ENCODE peak calls at places on chromosome 7, in four cellular contexts. One of them, this sample, is unnamed.

GRCh38 chr7:117777335-117778150 is 95.7 kb downstream of the CTTNBP2 start:
- DNase-seq in HEK293T: no peak
- DNase-seq in HepG2: no peak
- DNase-seq in GM12878: no peak
- DNase-seq in this sample: no peak

GRCh38 chr7:102101926-102102325 is 184.7 kb upstream of the SH2B2 start:
- DNase-seq in HEK293T: no peak
- DNase-seq in HepG2: no peak
- DNase-seq in GM12878: no peak
- DNase-seq in this sample: no peak

GRCh38 chr7:4500812-4501211 is 181.3 kb upstream of the FOXK1 start:
- DNase-seq in HEK293T: no peak
- DNase-seq in HepG2: no peak
- DNase-seq in GM12878: no peak
- DNase-seq in this sample: no peak

GRCh38 chr7:39921505-39922250 is 28.4 kb upstream of the CDK13 start:
- DNase-seq in HEK293T: no peak
- DNase-seq in HepG2: no peak
- DNase-seq in GM12878: no peak
- DNase-seq in this sample: no peak

GRCh38 chr7:70459546-70459945 is 672.4 kb upstream of the GALNT17 start:
- DNase-seq in HEK293T: no peak
- DNase-seq in HepG2: no peak
- DNase-seq in GM12878: no peak
- DNase-seq in this sample: no peak

GRCh38 chr7:43443380-43443779 is 139.5 kb upstream of the STK17A start:
- DNase-seq in HEK293T: no peak
- DNase-seq in HepG2: no peak
- DNase-seq in GM12878: no peak
- DNase-seq in this sample: no peak

GRCh38 chr7:27661776-27662489 is 750 bp downstream of the HIBADH start:
- DNase-seq in HEK293T: no peak
- DNase-seq in HepG2: peak
- DNase-seq in GM12878: no peak
- DNase-seq in this sample: no peak

GRCh38 chr7:43880596-43880995 is 11.3 kb upstream of the MRPS24 start:
- DNase-seq in HEK293T: no peak
- DNase-seq in HepG2: no peak
- DNase-seq in GM12878: no peak
- DNase-seq in this sample: no peak

GRCh38 chr7:47817922-47818321 is 130.3 kb downstream of the PKD1L1 start:
- DNase-seq in HEK293T: no peak
- DNase-seq in HepG2: no peak
- DNase-seq in GM12878: no peak
- DNase-seq in this sample: no peak

GRCh38 chr7:1095621-1096155 is 7.8 kb downstream of the GPER1 start:
- DNase-seq in HEK293T: no peak
- DNase-seq in HepG2: no peak
- DNase-seq in GM12878: no peak
- DNase-seq in this sample: no peak

GRCh38 chr7:78472519-78472918 is 673.9 kb downstream of the PHTF2 start:
- DNase-seq in HEK293T: no peak
- DNase-seq in HepG2: no peak
- DNase-seq in GM12878: no peak
- DNase-seq in this sample: no peak

GRCh38 chr7:135670179-135670578 is 7.9 kb downstream of the STMP1 start:
- DNase-seq in HEK293T: no peak
- DNase-seq in HepG2: no peak
- DNase-seq in GM12878: no peak
- DNase-seq in this sample: no peak

GRCh38 chr7:112448376-112448775 is 1.9 kb upstream of the IFRD1 start:
- DNase-seq in HEK293T: no peak
- DNase-seq in HepG2: no peak
- DNase-seq in GM12878: no peak
- DNase-seq in this sample: no peak

GRCh38 chr7:72190166-72190565 is 222.0 kb downstream of the CALN1 start:
- DNase-seq in HEK293T: no peak
- DNase-seq in HepG2: no peak
- DNase-seq in GM12878: no peak
- DNase-seq in this sample: no peak

GRCh38 chr7:130409067-130409721 is 28.9 kb downstream of the CPA1 start:
- DNase-seq in HEK293T: no peak
- DNase-seq in HepG2: no peak
- DNase-seq in GM12878: no peak
- DNase-seq in this sample: no peak

GRCh38 chr7:50285259-50285658 is 19.3 kb upstream of the IKZF1 start:
- DNase-seq in HEK293T: no peak
- DNase-seq in HepG2: no peak
- DNase-seq in GM12878: no peak
- DNase-seq in this sample: no peak

GRCh38 chr7:36852931-36853330 is 128.6 kb upstream of the AOAH start:
- DNase-seq in HEK293T: no peak
- DNase-seq in HepG2: no peak
- DNase-seq in GM12878: no peak
- DNase-seq in this sample: no peak

GRCh38 chr7:67100956-67101361 is 104.3 kb downstream of the TYW1 start:
- DNase-seq in HEK293T: peak
- DNase-seq in HepG2: no peak
- DNase-seq in GM12878: no peak
- DNase-seq in this sample: peak

GRCh38 chr7:6460990-6461584 is 13.3 kb upstream of the DAGLB start:
- DNase-seq in HEK293T: no peak
- DNase-seq in HepG2: no peak
- DNase-seq in GM12878: no peak
- DNase-seq in this sample: no peak

DNA sequence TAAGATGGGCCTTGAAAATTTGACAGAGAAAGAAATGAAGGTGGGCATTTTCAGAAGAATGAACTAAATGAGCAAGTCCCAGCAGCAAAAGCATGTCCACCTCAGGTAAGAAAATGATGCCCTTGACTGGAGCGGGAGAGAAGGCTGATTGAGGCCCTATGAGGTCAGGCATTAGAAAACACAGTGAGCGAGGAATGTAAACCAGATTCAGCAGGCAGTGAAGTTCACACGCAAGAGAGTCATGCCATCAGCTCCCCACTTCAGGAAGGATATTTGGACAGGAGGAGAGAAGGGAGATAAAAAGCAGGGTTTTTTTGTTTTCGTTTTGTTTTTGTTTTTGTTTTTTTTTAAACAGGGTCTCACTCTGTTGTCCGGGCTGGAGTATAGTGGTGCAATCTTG is 166.4 kb downstream of the PPP1R17 start:
- DNase-seq in HEK293T: no peak
- DNase-seq in HepG2: no peak
- DNase-seq in GM12878: no peak
- DNase-seq in this sample: no peak
- TF ChIP-seq TARDBP in HEK293T: no peak
- TF ChIP-seq TARDBP in HepG2: no peak
- TF ChIP-seq TARDBP in GM12878: no peak
- TF ChIP-seq TARDBP in this sample: no peak

GRCh38 chr7:24024689-24025088 is 259.3 kb upstream of the NPY start:
- DNase-seq in HEK293T: no peak
- DNase-seq in HepG2: no peak
- DNase-seq in GM12878: no peak
- DNase-seq in this sample: no peak
- TF ChIP-seq TARDBP in HEK293T: no peak
- TF ChIP-seq TARDBP in HepG2: no peak
- TF ChIP-seq TARDBP in GM12878: no peak
- TF ChIP-seq TARDBP in this sample: no peak

DNA sequence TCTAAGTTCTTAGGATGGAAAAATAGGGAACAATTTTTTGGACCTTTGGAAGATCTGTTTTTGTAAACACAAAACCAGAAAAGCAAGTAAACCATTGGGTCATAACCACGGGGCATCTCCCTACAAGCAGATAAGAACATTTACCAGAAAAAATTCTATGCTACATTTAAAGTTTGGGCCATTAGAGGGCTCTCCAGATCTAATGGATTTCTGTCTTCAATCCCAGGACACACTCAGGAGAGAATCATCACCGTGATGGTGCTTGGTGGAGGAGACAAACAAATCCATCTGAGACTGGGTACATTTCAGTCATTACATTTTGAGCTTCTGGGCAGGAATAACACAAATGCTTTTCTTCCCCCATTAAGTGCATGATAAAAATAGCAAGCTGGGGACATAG is 178.4 kb upstream of the TARP start:
- DNase-seq in HEK293T: peak
- DNase-seq in HepG2: peak
- DNase-seq in GM12878: no peak
- DNase-seq in this sample: no peak
- TF ChIP-seq TARDBP in HEK293T: no peak
- TF ChIP-seq TARDBP in HepG2: no peak
- TF ChIP-seq TARDBP in GM12878: no peak
- TF ChIP-seq TARDBP in this sample: no peak

GRCh38 chr7:108839091-108839490 is 269.4 kb downstream of the DNAJB9 start:
- DNase-seq in HEK293T: no peak
- DNase-seq in HepG2: no peak
- DNase-seq in GM12878: no peak
- DNase-seq in this sample: no peak

GRCh38 chr7:108838143-108838542 is 268.5 kb downstream of the DNAJB9 start:
- DNase-seq in HEK293T: no peak
- DNase-seq in HepG2: no peak
- DNase-seq in GM12878: no peak
- DNase-seq in this sample: no peak

DNA sequence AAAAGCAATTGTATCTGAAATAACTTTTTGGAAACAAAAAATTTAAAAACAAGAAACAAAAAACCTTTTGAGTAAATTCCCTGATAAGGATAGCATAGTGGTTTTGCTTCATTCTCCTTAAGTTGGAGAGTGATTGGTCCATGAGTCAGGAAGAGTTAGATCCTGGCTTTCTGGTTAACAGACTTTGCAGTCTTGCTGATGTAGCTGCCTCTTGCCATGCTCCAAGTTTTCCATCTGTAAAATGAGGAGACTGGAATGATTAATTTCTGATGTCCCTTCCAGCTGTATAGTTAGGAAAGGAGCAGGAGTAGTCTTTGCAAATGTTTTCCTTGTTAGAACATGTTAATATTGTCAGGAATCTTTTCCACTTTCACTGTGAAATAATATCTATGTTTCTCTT is 266.6 kb downstream of the DNAJB9 start:
- DNase-seq in HEK293T: no peak
- DNase-seq in HepG2: no peak
- DNase-seq in GM12878: no peak
- DNase-seq in this sample: no peak
- TF ChIP-seq TARDBP in HEK293T: no peak
- TF ChIP-seq TARDBP in HepG2: no peak
- TF ChIP-seq TARDBP in GM12878: no peak
- TF ChIP-seq TARDBP in this sample: no peak

DNA sequence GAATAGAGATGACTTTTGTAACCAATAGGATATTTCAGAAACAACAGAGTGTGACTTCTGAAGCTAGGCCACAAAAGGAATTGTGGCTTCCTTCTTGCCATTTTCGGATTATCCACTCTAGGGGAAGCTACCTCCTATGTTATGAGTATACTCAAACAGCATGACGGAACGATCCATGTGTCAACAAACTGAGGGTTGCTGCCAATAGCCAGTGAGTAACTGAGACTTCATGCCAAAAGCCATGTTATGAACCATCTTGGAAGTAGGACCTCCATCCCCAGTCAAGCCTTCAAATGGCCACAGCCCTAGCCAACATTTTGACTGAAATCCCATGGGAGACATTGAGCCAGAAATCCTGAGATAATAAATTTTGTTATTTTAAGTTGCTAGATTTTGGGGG is 69.0 kb upstream of the IL6 start:
- DNase-seq in HEK293T: no peak
- DNase-seq in HepG2: no peak
- DNase-seq in GM12878: no peak
- DNase-seq in this sample: no peak
- TF ChIP-seq TARDBP in HEK293T: no peak
- TF ChIP-seq TARDBP in HepG2: no peak
- TF ChIP-seq TARDBP in GM12878: no peak
- TF ChIP-seq TARDBP in this sample: no peak